ENCODE peak calls at places on chromosomes 4 and X, in seven cellular contexts. U, L, Q, C, I, E and S are unnamed samples. For H3K36me3, the result is how much of the 10 kb centered on the place peaks cover.

GRCh38 chrX:102154900-102155805 is 624 bp downstream of the BEX5 start:
- DNase-seq in U (peak), L (no peak), I (no peak), Q (no peak), E (peak), C (no peak), S (no peak)

GRCh38 chr4:112514079-112514448 is 1.9 kb downstream of the NEUROG2 start:
- DNase-seq in L (no peak), C (no peak), I (no peak), Q (no peak), U (no peak), E (no peak), S (no peak)

GRCh38 chr4:169351860-169352259 is 81.1 kb upstream of the SH3RF1 start:
- DNase-seq in C (no peak), L (peak), Q (peak), U (no peak), I (no peak), E (no peak), S (no peak)

GRCh38 chrX:149371984-149372383 is 133.1 kb downstream of the IDS start:
- DNase-seq in U (no peak), L (no peak), Q (no peak), C (no peak), I (no peak), E (no peak), S (no peak)

GRCh38 chr4:627347-627746 is 2.0 kb downstream of the PDE6B start:
- DNase-seq in E (no peak), Q (no peak), U (no peak), I (no peak), L (no peak), C (no peak), S (no peak)

GRCh38 chr4:167183036-167183435 is 51.3 kb downstream of the SPOCK3 start:
- DNase-seq in Q (no peak), U (no peak), C (no peak), E (no peak), L (no peak), I (no peak), S (no peak)

GRCh38 chrX:69109706-69110635 is 55.3 kb downstream of the PJA1 start:
- DNase-seq in L (peak), E (no peak), Q (peak), I (no peak), C (peak), U (no peak), S (no peak)

GRCh38 chrX:43446752-43447151 is 209.3 kb upstream of the MAOA start:
- DNase-seq in E (no peak), L (no peak), C (no peak), I (no peak), U (no peak), Q (no peak), S (no peak)

GRCh38 chrX:152900937-152901445 is 3.1 kb downstream of the ZNF185 start:
- DNase-seq in E (no peak), I (no peak), L (no peak), C (no peak), U (no peak), Q (no peak), S (no peak)

GRCh38 chrX:1147641-1148515 is 64.6 kb downstream of the CRLF2 start:
- DNase-seq in Q (no peak), L (no peak), I (peak), U (no peak), E (no peak), C (no peak), S (no peak)

GRCh38 chr4:170091069-170091696 is 1.4 kb upstream of the AADAT start:
- DNase-seq in U (no peak), C (no peak), E (no peak), Q (no peak), L (no peak), I (no peak), S (no peak)

GRCh38 chr4:7904108-7904516 is 35.5 kb downstream of the AFAP1 start:
- DNase-seq in L (peak), U (no peak), Q (peak), I (no peak), C (no peak), E (no peak), S (no peak)

GRCh38 chrX:34880656-34881055 is 61.9 kb upstream of the FAM47B start:
- DNase-seq in C (no peak), U (no peak), I (no peak), Q (peak), L (peak), E (no peak), S (no peak)

GRCh38 chr4:158998624-158999023 is 104.3 kb upstream of the RAPGEF2 start:
- DNase-seq in C (peak), U (no peak), L (peak), Q (no peak), E (no peak), I (no peak), S (no peak)

GRCh38 chr4:128579454-128579853 is 230.0 kb upstream of the JADE1 start:
- DNase-seq in C (no peak), L (peak), U (no peak), I (no peak), Q (no peak), E (no peak), S (no peak)

GRCh38 chr4:94454405-94454804 is 2.7 kb downstream of the PDLIM5 start:
- DNase-seq in U (no peak), Q (peak), L (peak), I (no peak), E (no peak), C (no peak), S (no peak)

GRCh38 chr4:157014621-157015591 is 43.3 kb upstream of the PDGFC start:
- DNase-seq in Q (peak), C (peak), L (peak), U (no peak), I (no peak), E (no peak), S (no peak)

GRCh38 chr4:181656748-181657147 is 586.5 kb upstream of the TENM3 start:
- DNase-seq in U (no peak), L (no peak), E (no peak), I (no peak), Q (no peak), C (no peak), S (no peak)

GRCh38 chrX:98627645-98628044 is 1743.9 kb downstream of the RPA4 start:
- DNase-seq in Q (no peak), I (no peak), L (no peak), E (no peak), U (no peak), C (no peak), S (no peak)

GRCh38 chrX:23756165-23756564 is 13.1 kb upstream of the ACOT9 start:
- DNase-seq in E (peak), U (peak), Q (peak), C (no peak), L (peak), I (peak), S (no peak)

GRCh38 chr4:167987285-167987684 is 105.1 kb upstream of the ANXA10 start:
- DNase-seq in C (no peak), I (no peak), L (no peak), Q (no peak), E (no peak), U (no peak), S (no peak)

GRCh38 chr4:186078977-186079697 is 10.2 kb downstream of the TLR3 start:
- DNase-seq in U (no peak), I (no peak), E (no peak), Q (no peak), C (no peak), L (peak), S (no peak)

DNA sequence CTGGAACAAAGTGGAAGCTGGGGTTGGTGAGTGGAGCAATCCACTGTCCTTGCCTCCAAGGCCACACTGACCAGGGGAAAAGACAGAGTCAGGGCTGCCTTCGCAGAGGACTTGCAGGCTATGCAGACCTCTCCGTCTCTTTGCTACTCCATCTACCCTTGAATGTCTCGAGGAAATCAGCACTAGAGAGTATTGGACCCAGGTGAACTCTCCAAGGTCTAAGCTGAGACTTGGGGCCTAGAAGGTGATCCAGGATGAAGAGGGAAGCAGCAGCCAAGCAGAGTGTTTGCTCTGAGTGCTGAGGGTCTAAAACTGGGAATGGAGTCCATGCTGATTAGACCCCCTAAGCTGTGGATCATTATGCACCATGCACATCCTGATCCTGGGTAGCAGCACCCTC is 54.5 kb downstream of the ANXA3 start:
- DNase-seq in C (no peak), Q (no peak), L (no peak), E (no peak), I (no peak), U (no peak), S (no peak)
- H3K36me3 ChIP-seq in C (half or more), Q (under half), L (under half), E (under half), I (under half), U (under half), S (under half)

GRCh38 chr4:84782517-84782916 is 184.0 kb downstream of the WDFY3 start:
- DNase-seq in C (no peak), U (no peak), Q (no peak), E (no peak), L (no peak), I (no peak), S (no peak)

GRCh38 chr4:84780719-84781118 is 185.8 kb downstream of the WDFY3 start:
- DNase-seq in I (no peak), E (no peak), U (no peak), L (no peak), Q (no peak), C (no peak), S (no peak)

DNA sequence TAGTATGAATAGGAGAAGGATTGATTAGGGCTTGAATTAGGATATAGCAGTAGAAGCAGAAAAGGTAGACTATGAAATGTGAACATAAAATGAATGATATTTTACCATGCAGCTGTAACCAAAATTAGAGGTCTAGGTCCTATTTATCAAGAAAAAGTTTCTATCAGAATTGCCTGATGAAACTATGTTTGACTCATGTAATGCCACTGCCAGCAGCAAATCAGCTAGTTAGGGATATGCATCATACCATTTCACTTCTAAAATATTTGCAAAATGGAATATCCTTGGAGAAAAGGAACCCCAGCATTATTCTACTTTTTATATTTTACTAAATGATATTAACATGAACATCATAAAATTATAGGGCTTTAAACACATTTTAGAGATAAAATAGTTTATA is 188.4 kb downstream of the WDFY3 start:
- DNase-seq in I (no peak), L (no peak), Q (peak), E (no peak), C (no peak), U (no peak), S (no peak)
- H3K36me3 ChIP-seq in I (half or more), L (under half), Q (under half), E (under half), C (under half), U (under half), S (under half)

DNA sequence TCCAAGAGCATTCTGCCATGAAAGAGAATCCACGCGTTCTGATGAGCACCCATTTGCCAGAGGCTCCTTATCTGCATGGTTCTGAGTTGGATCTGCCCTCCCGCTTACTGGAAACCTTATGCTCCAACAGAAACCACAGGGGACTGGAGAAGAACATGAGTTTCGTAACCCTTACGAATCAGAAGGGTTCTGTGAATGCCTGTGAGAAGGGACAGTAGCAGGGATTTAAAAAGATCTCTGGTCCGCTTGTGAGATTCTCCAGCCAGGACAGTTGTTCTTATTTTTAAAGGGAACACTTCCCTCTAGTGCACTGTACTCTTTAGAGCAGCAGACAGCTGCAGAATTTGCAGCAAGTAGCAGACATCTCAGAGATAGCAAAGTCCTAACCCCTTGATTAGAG is 22.5 kb upstream of the CENPU start:
- DNase-seq in Q (peak), C (no peak), E (no peak), L (peak), U (no peak), I (peak), S (no peak)
- H3K36me3 ChIP-seq in Q (under half), C (under half), E (under half), L (under half), U (under half), I (half or more), S (under half)

GRCh38 chrX:38660395-38661179 is 99.2 kb downstream of the TSPAN7 start:
- DNase-seq in I (no peak), C (no peak), E (no peak), L (no peak), U (no peak), Q (no peak), S (no peak)
- H3K36me3 ChIP-seq in I (under half), C (under half), E (under half), L (under half), U (under half), Q (under half), S (under half)